ENCODE peak calls at places on chromosomes 4 and X, in five cellular contexts. T is mesothelial cell of epicardium, Q is fibroblast of mammary gland, Y is A549, L is tibial nerve. B is an unnamed sample.

GRCh38 chr4:141609243-141609642 is 27.1 kb upstream of the IL15 start:
- DNase-seq in Y (no peak), L (no peak), T (no peak), Q (no peak), B (no peak)

GRCh38 chrX:143296521-143296920 is 220.8 kb downstream of the SPANXN3 start:
- DNase-seq in Q (no peak), L (no peak), T (no peak), Y (no peak), B (no peak)

GRCh38 chr4:2535386-2536192 is 858 bp upstream of the FAM193A start:
- DNase-seq in L (no peak), Q (peak), Y (peak), T (peak), B (no peak)

GRCh38 chrX:139708067-139708466 is at the start of gene MCF2:
- DNase-seq in Q (no peak), T (no peak), L (no peak), Y (no peak), B (no peak)

GRCh38 chrX:283115-283845 is 2.1 kb downstream of the PLCXD1 start:
- DNase-seq in Y (peak), T (peak), L (peak), Q (peak), B (peak)

GRCh38 chr4:30720656-30721352 is 635 bp downstream of the PCDH7 start:
- DNase-seq in L (no peak), T (peak), Q (peak), Y (peak), B (no peak)

GRCh38 chr4:151692821-151693504 is 67.8 kb downstream of the GATB start:
- DNase-seq in L (no peak), T (no peak), Q (no peak), Y (no peak), B (no peak)

GRCh38 chrX:24563291-24564010 is 83.7 kb downstream of the PCYT1B start:
- DNase-seq in T (no peak), Y (no peak), L (no peak), Q (no peak), B (no peak)

GRCh38 chr4:27886075-27886474 is 1025.4 kb downstream of the STIM2 start:
- DNase-seq in L (no peak), Y (no peak), Q (peak), T (no peak), B (peak)

GRCh38 chrX:24990585-24990984 is 25.2 kb downstream of the ARX start:
- DNase-seq in L (no peak), Q (no peak), Y (no peak), T (no peak), B (no peak)

GRCh38 chrX:137313627-137314026 is 252.3 kb upstream of the ZIC3 start:
- DNase-seq in Q (no peak), Y (no peak), L (no peak), T (no peak), B (no peak)

GRCh38 chr4:174314770-174315169 is 31.1 kb downstream of the CEP44 start:
- DNase-seq in T (no peak), Y (peak), Q (peak), L (no peak), B (peak)

GRCh38 chr4:151948351-151949016 is 187.7 kb upstream of the GATB start:
- DNase-seq in T (no peak), L (no peak), Y (no peak), Q (peak), B (peak)

GRCh38 chr4:111937368-111937767 is 207.9 kb upstream of the FAM241A start:
- DNase-seq in T (no peak), L (no peak), Y (peak), Q (peak), B (peak)

GRCh38 chr4:121070696-121071639 is 1.4 kb downstream of the NDNF start:
- DNase-seq in L (peak), T (no peak), Q (peak), Y (peak), B (peak)

GRCh38 chrX:31279359-31279758 is 207.5 kb upstream of the FTHL17 start:
- DNase-seq in Y (peak), Q (peak), L (no peak), T (no peak), B (peak)

GRCh38 chr4:5956285-5957021 is 61.8 kb downstream of the C4orf50 start:
- DNase-seq in Q (no peak), Y (no peak), L (no peak), T (no peak), B (no peak)

GRCh38 chrX:1150569-1151347 is 61.7 kb downstream of the CRLF2 start:
- DNase-seq in L (no peak), Q (no peak), T (no peak), Y (no peak), B (no peak)

GRCh38 chr4:17480530-17480929 is 31.4 kb downstream of the QDPR start:
- DNase-seq in T (no peak), Y (no peak), L (no peak), Q (no peak), B (no peak)

GRCh38 chr4:169975837-169976796 is 50.1 kb downstream of the MFAP3L start:
- DNase-seq in L (no peak), Q (no peak), T (no peak), Y (peak), B (no peak)

GRCh38 chrX:40005290-40006011 is 92.3 kb downstream of the BCOR start:
- DNase-seq in Y (no peak), T (no peak), Q (no peak), L (no peak), B (no peak)

GRCh38 chr4:128835498-128836222 is 26.2 kb downstream of the JADE1 start:
- DNase-seq in Q (peak), Y (no peak), L (no peak), T (no peak), B (no peak)

GRCh38 chr4:139300431-139301142 is 718 bp upstream of the NAA15 start:
- DNase-seq in T (no peak), Y (peak), L (no peak), Q (peak), B (peak)

GRCh38 chrX:136909119-136909705 is 28.7 kb upstream of the RBMX start:
- DNase-seq in Y (peak), Q (peak), T (peak), L (peak), B (peak)

GRCh38 chr4:142440093-142440492 is 406.0 kb downstream of the INPP4B start:
- DNase-seq in L (no peak), T (no peak), Q (no peak), Y (peak), B (no peak)

GRCh38 chr4:75555294-75556164 is at the start of gene ODAPH:
- DNase-seq in Q (peak), Y (peak), L (no peak), T (no peak), B (peak)

GRCh38 chr4:156672492-156672891 is 299.1 kb downstream of the PDGFC start:
- DNase-seq in Y (no peak), L (no peak), T (no peak), Q (peak), B (peak)

GRCh38 chr4:99968330-99968729 is 18.3 kb upstream of the H2AZ1 start:
- DNase-seq in Q (peak), Y (no peak), L (no peak), T (no peak), B (peak)

GRCh38 chr4:150482581-150482980 is 99.4 kb upstream of the MAB21L2 start:
- DNase-seq in T (no peak), Y (no peak), Q (no peak), L (no peak), B (no peak)

GRCh38 chr4:78337621-78338020 is 213.9 kb upstream of the ANXA3 start:
- DNase-seq in T (no peak), L (no peak), Y (no peak), Q (no peak), B (no peak)
- TF ChIP-seq CTCF in T (no peak), L (no peak), Y (no peak), Q (no peak), B (no peak)

DNA sequence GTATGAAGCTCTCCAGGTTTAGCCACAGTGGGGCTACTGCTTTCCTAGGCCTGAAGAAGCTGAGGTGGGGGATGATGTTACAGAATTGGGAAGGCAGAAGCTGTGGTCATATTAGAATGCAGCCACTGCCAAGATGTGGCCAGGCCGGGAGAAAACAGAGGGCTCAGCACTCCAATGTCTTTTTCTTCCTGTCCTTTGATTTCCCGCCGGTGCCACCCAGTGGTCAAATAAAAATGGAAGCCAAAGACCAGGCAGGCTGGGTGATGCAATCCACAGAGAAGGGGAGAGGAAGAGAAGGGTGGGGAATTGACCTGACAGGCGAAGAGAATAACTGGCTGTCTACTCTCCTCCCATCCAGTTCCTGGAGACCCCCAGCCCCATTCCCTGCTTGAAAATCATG is 94.9 kb upstream of the SHISA3 start:
- DNase-seq in T (no peak), Y (peak), L (no peak), Q (peak), B (no peak)
- TF ChIP-seq CTCF in T (no peak), Y (no peak), L (no peak), Q (peak), B (peak)

DNA sequence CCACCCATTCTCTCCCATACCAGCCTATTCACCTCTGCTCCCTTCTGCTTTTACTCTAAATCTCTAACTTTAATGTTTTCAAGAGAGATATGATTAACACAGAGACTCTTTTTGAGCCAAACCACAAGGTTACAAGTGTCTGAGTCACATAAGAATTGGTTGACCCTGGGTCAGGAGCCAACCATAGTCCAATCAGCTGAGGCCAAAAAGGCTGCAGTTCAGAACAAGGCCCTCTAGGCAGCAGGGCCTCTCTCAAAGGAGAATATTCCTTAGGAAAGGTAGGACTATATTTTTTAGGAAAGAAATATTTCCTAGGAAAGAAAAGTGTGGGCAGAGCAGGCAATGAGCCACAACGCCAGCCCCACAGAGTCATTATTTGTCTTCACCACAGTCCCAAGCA is 2.3 kb downstream of the ATP8A1 start:
- DNase-seq in L (no peak), Y (no peak), T (no peak), Q (peak), B (peak)
- TF ChIP-seq CTCF in L (no peak), Y (no peak), T (no peak), Q (peak), B (no peak)

GRCh38 chr4:73251384-73251783 is 7.2 kb downstream of the ANKRD17 start:
- DNase-seq in Y (no peak), Q (no peak), L (no peak), T (no peak), B (no peak)
- TF ChIP-seq CTCF in Y (no peak), Q (no peak), L (no peak), T (no peak), B (peak)

GRCh38 chr4:127188847-127189246 is 443.9 kb upstream of the INTU start:
- DNase-seq in Y (peak), Q (peak), L (no peak), T (no peak), B (no peak)
- TF ChIP-seq CTCF in Y (no peak), Q (no peak), L (no peak), T (no peak), B (no peak)

DNA sequence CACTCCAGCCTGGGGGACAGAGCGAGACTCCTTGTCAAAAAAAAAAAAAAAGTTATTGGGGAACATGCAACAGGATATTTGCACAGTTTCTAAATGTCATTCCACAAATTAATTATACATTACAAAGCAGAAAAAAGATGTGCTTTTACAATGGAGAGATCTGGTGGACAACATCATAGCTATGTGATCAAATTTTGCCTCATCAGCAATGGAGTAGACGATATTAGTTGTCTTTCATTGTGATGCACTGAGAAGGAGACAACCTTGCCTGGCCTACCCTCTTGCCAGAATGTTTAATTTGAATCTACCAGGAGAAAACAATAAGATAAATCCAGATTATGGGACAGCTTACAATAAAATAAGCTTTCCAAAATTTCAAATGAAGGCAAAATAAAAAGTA is 30.5 kb upstream of the BLTP1 start:
- DNase-seq in Y (no peak), L (no peak), T (no peak), Q (no peak), B (no peak)
- TF ChIP-seq CTCF in Y (no peak), L (no peak), T (no peak), Q (no peak), B (no peak)

GRCh38 chrX:80846247-80846646 is 36.6 kb upstream of the BRWD3 start:
- DNase-seq in Q (no peak), L (no peak), T (no peak), Y (no peak), B (no peak)

GRCh38 chrX:80841259-80841658 is 31.6 kb upstream of the BRWD3 start:
- DNase-seq in L (no peak), Q (no peak), Y (no peak), T (no peak), B (no peak)
- TF ChIP-seq CTCF in L (no peak), Q (no peak), Y (no peak), T (no peak), B (no peak)

GRCh38 chr4:48450740-48451139 is 32.4 kb upstream of the SLC10A4 start:
- DNase-seq in T (no peak), L (no peak), Y (no peak), Q (no peak), B (no peak)

GRCh38 chr4:48449151-48449550 is 34.0 kb upstream of the SLC10A4 start:
- DNase-seq in Q (no peak), L (no peak), T (no peak), Y (no peak), B (no peak)

GRCh38 chr4:48439988-48440387 is 43.2 kb upstream of the SLC10A4 start:
- DNase-seq in T (no peak), Q (no peak), Y (no peak), L (no peak), B (no peak)

GRCh38 chr4:48445704-48446103 is 37.4 kb upstream of the SLC10A4 start:
- DNase-seq in L (no peak), T (no peak), Y (peak), Q (peak), B (peak)
- TF ChIP-seq CTCF in L (peak), T (peak), Y (peak), Q (peak), B (peak)

GRCh38 chrX:76555816-76556215 is 128.3 kb downstream of the MAGEE1 start:
- DNase-seq in Y (peak), L (no peak), Q (peak), T (no peak), B (peak)
- TF ChIP-seq CTCF in Y (peak), L (no peak), Q (peak), T (peak), B (peak)